ENCODE peak calls at places on chromosome 18, in seven cellular contexts. J is RCC 7860, F is pancreas, I is GM20000, C is NCI-H1092, K is dorsolateral prefrontal cortex, V is DMS79. Z is an unnamed sample.

GRCh38 chr18:10351858-10352257 is 102.6 kb upstream of the APCDD1 start:
- DNase-seq in I (no peak), J (no peak), V (no peak), F (no peak), K (no peak), C (no peak), Z (no peak)

GRCh38 chr18:11990541-11990940 is 9.2 kb downstream of the IMPA2 start:
- DNase-seq in J (no peak), V (no peak), F (no peak), I (no peak), K (no peak), C (no peak), Z (no peak)

GRCh38 chr18:62596145-62597005 is 73.5 kb downstream of the ZCCHC2 start:
- DNase-seq in F (no peak), K (no peak), J (no peak), I (no peak), C (no peak), V (no peak), Z (no peak)

GRCh38 chr18:78699516-78699915 is 280.1 kb upstream of the SALL3 start:
- DNase-seq in K (peak; percentile 23), F (peak; percentile 39), J (no peak), I (no peak), V (no peak), C (no peak), Z (no peak)

GRCh38 chr18:2971741-2972552 is 41.0 kb downstream of the LPIN2 start:
- DNase-seq in I (peak; percentile 69), J (peak; percentile 38), K (no peak), V (no peak), F (no peak), C (no peak), Z (peak; percentile 34)

GRCh38 chr18:46559946-46560670 is 96.9 kb downstream of the LOXHD1 start:
- DNase-seq in V (no peak), I (no peak), K (no peak), J (no peak), F (no peak), C (no peak), Z (no peak)

GRCh38 chr18:8162797-8163196 is 446.4 kb upstream of the RAB12 start:
- DNase-seq in F (no peak), K (no peak), I (no peak), V (no peak), C (peak; percentile 31), J (no peak), Z (peak; percentile 38)

GRCh38 chr18:8849696-8850095 is 144.3 kb downstream of the MTCL1 start:
- DNase-seq in F (no peak), J (peak; percentile 67), I (no peak), K (no peak), C (no peak), V (no peak), Z (no peak)

GRCh38 chr18:13300029-13300428 is 81.5 kb downstream of the LDLRAD4 start:
- DNase-seq in J (no peak), F (no peak), K (no peak), C (peak; percentile 52), I (no peak), V (peak; percentile 17), Z (no peak)

GRCh38 chr18:45102863-45103262 is 422.2 kb downstream of the SETBP1 start:
- DNase-seq in J (no peak), K (no peak), F (no peak), V (no peak), C (no peak), I (peak; percentile 13), Z (no peak)

GRCh38 chr18:7467708-7468466 is 99.2 kb upstream of the PTPRM start:
- DNase-seq in I (no peak), J (no peak), K (no peak), V (no peak), F (no peak), C (no peak), Z (no peak)

GRCh38 chr18:79512461-79513380 is 117.0 kb downstream of the NFATC1 start:
- DNase-seq in F (no peak), J (no peak), C (no peak), K (peak; percentile 31), I (no peak), V (no peak), Z (peak; percentile 2)

GRCh38 chr18:70234667-70235459 is 29.4 kb upstream of the RTTN start:
- DNase-seq in K (no peak), C (no peak), I (no peak), F (no peak), V (no peak), J (peak; percentile 80), Z (no peak)

GRCh38 chr18:62957885-62958472 is 242.6 kb downstream of the PHLPP1 start:
- DNase-seq in C (peak; percentile 42), I (no peak), J (peak; percentile 27), K (no peak), F (no peak), V (no peak), Z (peak; percentile 49)

GRCh38 chr18:70366174-70366573 is 77.3 kb downstream of the SOCS6 start:
- DNase-seq in C (no peak), K (no peak), F (no peak), J (no peak), V (no peak), I (no peak), Z (no peak)

GRCh38 chr18:23835076-23835475 is 145.8 kb downstream of the LAMA3 start:
- DNase-seq in I (no peak), C (no peak), V (no peak), J (no peak), K (no peak), F (no peak), Z (no peak)

GRCh38 chr18:46449033-46449432 is 208.0 kb downstream of the LOXHD1 start:
- DNase-seq in V (no peak), C (no peak), K (no peak), J (no peak), I (no peak), F (no peak), Z (no peak)

GRCh38 chr18:41783879-41784278 is 171.2 kb upstream of the PIK3C3 start:
- DNase-seq in I (no peak), J (no peak), V (no peak), C (no peak), F (no peak), K (no peak), Z (no peak)

GRCh38 chr18:26046419-26047077 is 43.9 kb downstream of the SS18 start:
- DNase-seq in F (no peak), K (no peak), C (no peak), I (no peak), J (no peak), V (no peak), Z (no peak)

GRCh38 chr18:58581265-58581664 is 47.6 kb downstream of the ALPK2 start:
- DNase-seq in J (peak; percentile 94), C (no peak), I (no peak), K (no peak), V (no peak), F (no peak), Z (no peak)

GRCh38 chr18:9792565-9793226 is 84.6 kb downstream of the RAB31 start:
- DNase-seq in J (no peak), I (peak; percentile 20), K (no peak), F (no peak), V (no peak), C (no peak), Z (peak; percentile 24)

GRCh38 chr18:58766164-58766563 is 94.9 kb downstream of the MALT1 start:
- DNase-seq in V (no peak), I (no peak), F (no peak), K (no peak), J (no peak), C (no peak), Z (no peak)

GRCh38 chr18:37584952-37585695 is 19.5 kb upstream of the CELF4 start:
- DNase-seq in K (no peak), J (no peak), C (no peak), V (no peak), I (no peak), F (no peak), Z (no peak)

GRCh38 chr18:11310476-11311086 is 161.2 kb upstream of the PIEZO2 start:
- DNase-seq in K (no peak), V (no peak), I (peak; percentile 49), J (peak; percentile 20), C (no peak), F (no peak), Z (peak; percentile 18)

GRCh38 chr18:41939326-41939725 is 15.7 kb upstream of the PIK3C3 start:
- DNase-seq in J (no peak), K (no peak), F (no peak), I (no peak), C (no peak), V (no peak), Z (no peak)

GRCh38 chr18:13653746-13654455 is 72.5 kb downstream of the FAM210A start:
- DNase-seq in F (no peak), J (no peak), K (peak; percentile 64), C (no peak), I (no peak), V (peak; percentile 78), Z (no peak)

GRCh38 chr18:36329684-36330434 is 32.3 kb downstream of the FHOD3 start:
- DNase-seq in F (no peak), I (no peak), C (no peak), K (no peak), V (no peak), J (no peak), Z (no peak)

GRCh38 chr18:3044931-3045698 is 32.2 kb upstream of the LPIN2 start:
- DNase-seq in J (no peak), V (peak; percentile 67), I (no peak), C (no peak), F (peak; percentile 77), K (peak; percentile 47), Z (peak; percentile 90)